ENCODE peak calls at places on chromosomes 3 and 15, in six cellular contexts. C is psoas muscle, D is AG04450, B is upper lobe of right lung, Z is gastrocnemius medialis, U is left ventricle myocardium inferior. E is an unnamed sample. For H3K9me3, the result is how much of the 10 kb centered on the place peaks cover.

GRCh38 chr3:136277634-136278033 is 27.5 kb downstream of the PCCB start:
- DNase-seq in C (no peak), D (no peak), B (no peak), Z (peak), U (no peak), E (no peak)

GRCh38 chr3:194134231-194134756 is 1.7 kb upstream of the HES1 start:
- DNase-seq in C (peak), D (no peak), B (peak), Z (peak), U (peak), E (peak)

GRCh38 chr3:158808697-158809096 is 6.8 kb downstream of the MFSD1 start:
- DNase-seq in C (no peak), D (no peak), B (no peak), Z (no peak), U (no peak), E (peak)

GRCh38 chr15:51137024-51137423 is 42.3 kb upstream of the TNFAIP8L3 start:
- DNase-seq in C (no peak), D (no peak), B (no peak), Z (no peak), U (no peak), E (no peak)

GRCh38 chr15:67510597-67511225 is 10.2 kb upstream of the C15orf61 start:
- DNase-seq in C (no peak), D (no peak), B (no peak), Z (no peak), U (no peak), E (no peak)

GRCh38 chr3:128616516-128617269 is 33.9 kb downstream of the RPN1 start:
- DNase-seq in C (no peak), D (no peak), B (no peak), Z (no peak), U (no peak), E (no peak)

GRCh38 chr3:98778852-98779379 is 15.8 kb downstream of the ST3GAL6 start:
- DNase-seq in C (no peak), D (peak), B (no peak), Z (no peak), U (no peak), E (no peak)

GRCh38 chr15:40702077-40702476 is 7.1 kb downstream of the RAD51 start:
- DNase-seq in C (no peak), D (no peak), B (no peak), Z (no peak), U (no peak), E (peak)

GRCh38 chr3:72899349-72899765 is 11.5 kb downstream of the GXYLT2 start:
- DNase-seq in C (no peak), D (no peak), B (no peak), Z (no peak), U (no peak), E (no peak)

GRCh38 chr3:38122712-38123290 is 14.1 kb downstream of the ACAA1 start:
- DNase-seq in C (no peak), D (no peak), B (no peak), Z (no peak), U (no peak), E (no peak)

GRCh38 chr15:88465633-88466219 is 1.5 kb downstream of the MRPL46 start:
- DNase-seq in C (peak), D (no peak), B (no peak), Z (peak), U (no peak), E (no peak)

GRCh38 chr3:171781711-171782127 is 28.6 kb downstream of the PLD1 start:
- DNase-seq in C (no peak), D (peak), B (no peak), Z (no peak), U (no peak), E (no peak)

GRCh38 chr3:129952956-129953355 is 21.6 kb upstream of the TRH start:
- DNase-seq in C (no peak), D (no peak), B (no peak), Z (no peak), U (no peak), E (no peak)

GRCh38 chr3:10757021-10757820 is 58.8 kb upstream of the SLC6A11 start:
- DNase-seq in C (no peak), D (no peak), B (no peak), Z (no peak), U (no peak), E (no peak)

GRCh38 chr3:77134801-77135200 is 94.9 kb downstream of the ROBO2 start:
- DNase-seq in C (no peak), D (no peak), B (no peak), Z (no peak), U (no peak), E (no peak)

GRCh38 chr3:123892195-123892594 is 8.1 kb upstream of the MYLK start:
- DNase-seq in C (no peak), D (no peak), B (no peak), Z (no peak), U (no peak), E (no peak)
- H3K9me3 ChIP-seq in C (under half), D (under half), B (under half), Z (under half), U (under half), E (under half)

DNA sequence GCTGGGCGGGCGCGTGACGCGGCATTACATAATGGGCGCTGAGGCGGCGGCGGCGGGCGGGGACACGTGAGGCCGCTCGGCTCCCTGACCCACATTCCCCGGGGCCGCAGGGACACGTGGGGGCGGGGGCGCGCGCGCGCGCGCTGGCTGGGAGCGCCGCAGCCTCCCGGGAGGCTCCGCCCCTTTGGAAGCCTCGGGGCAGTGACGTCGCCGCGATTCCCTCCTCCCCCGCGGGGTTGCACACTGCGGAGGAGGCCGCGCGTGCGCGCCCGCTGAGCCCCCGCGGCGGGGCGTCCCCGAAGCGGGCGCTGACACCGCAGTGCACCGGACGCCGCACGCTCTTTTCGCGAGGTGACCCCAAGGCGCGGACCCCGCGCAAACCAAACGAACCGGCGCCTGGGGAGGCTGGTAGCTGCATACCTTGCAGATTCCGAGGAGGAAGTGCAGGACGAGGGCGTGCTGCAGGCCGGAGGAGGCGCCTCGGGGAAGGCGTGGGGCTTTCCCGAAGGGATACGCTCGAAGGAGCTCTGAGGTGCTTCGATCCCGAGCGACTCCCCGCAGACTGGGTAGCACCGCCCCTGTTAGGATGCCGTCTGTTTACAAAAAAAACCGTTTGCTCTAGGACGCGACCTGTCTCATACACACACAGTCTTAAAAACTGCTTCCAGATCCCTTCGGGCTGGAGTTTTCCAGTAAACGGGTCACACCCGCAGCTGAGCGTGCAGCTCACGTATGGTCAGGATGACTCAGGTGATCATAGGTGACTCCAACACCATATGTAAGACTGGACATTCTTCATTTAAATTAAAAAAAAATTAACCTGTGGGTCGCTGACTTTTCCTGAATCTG is 1.0 kb downstream of the NR1D2 start:
- DNase-seq in C (peak), D (peak), B (peak), Z (peak), U (peak), E (peak)
- TF ChIP-seq CTCF in C (no peak), D (no peak), B (no peak), Z (no peak), U (no peak), E (no peak)

GRCh38 chr15:25381579-25381978 is 57.2 kb downstream of the UBE3A start:
- DNase-seq in C (no peak), D (no peak), B (no peak), Z (no peak), U (no peak), E (no peak)
- H3K9me3 ChIP-seq in C (under half), D (under half), B (under half), Z (under half), U (under half), E (under half)

GRCh38 chr15:75215107-75216004 is 13.7 kb downstream of the C15orf39 start:
- DNase-seq in C (no peak), D (no peak), B (no peak), Z (no peak), U (no peak), E (no peak)
- TF ChIP-seq CTCF in C (no peak), D (no peak), B (no peak), Z (no peak), U (no peak), E (no peak)